ENCODE peak calls at places on chromosomes 5 and 9, in ten cellular contexts. C is colonic mucosa; W is GM06990; Q is fibroblast of lung; P is stomach; V is epithelial cell of proximal tubule; I is kidney epithelial cell; N is CD8-positive, alpha-beta T cell; D is GM23338; J is right lobe of liver. Z is an unnamed sample.

GRCh38 chr5:109152565-109152964 is 257.2 kb downstream of the PJA2 start:
- DNase-seq in W (no peak), V (no peak), I (no peak), J (no peak), D (no peak), N (no peak), P (no peak), Q (no peak), C (no peak), Z (no peak)

GRCh38 chr5:4659836-4660235 is 480.3 kb upstream of the ADAMTS16 start:
- DNase-seq in W (no peak), I (no peak), C (no peak), P (no peak), D (no peak), Q (no peak), J (no peak), V (no peak), N (no peak), Z (no peak)

GRCh38 chr5:89301572-89302025 is 418.6 kb upstream of the MEF2C start:
- DNase-seq in P (no peak), D (no peak), Q (no peak), J (no peak), W (peak; percentile 74), N (no peak), I (no peak), V (no peak), C (no peak), Z (no peak)

GRCh38 chr5:4222821-4223220 is 627.2 kb downstream of the IRX1 start:
- DNase-seq in J (no peak), W (no peak), V (no peak), C (no peak), N (no peak), P (no peak), Q (no peak), I (no peak), D (no peak), Z (no peak)

GRCh38 chr5:140189977-140190867 is 15.2 kb downstream of the CYSTM1 start:
- DNase-seq in Q (peak; percentile 79), D (no peak), V (peak; percentile 74), I (peak; percentile 80), N (no peak), P (no peak), J (no peak), C (no peak), W (no peak), Z (peak; percentile 45)

GRCh38 chr5:131765261-131765660 is 31.6 kb downstream of the FNIP1 start:
- DNase-seq in I (no peak), D (no peak), Q (no peak), N (no peak), V (no peak), C (no peak), J (no peak), W (no peak), P (no peak), Z (no peak)

GRCh38 chr5:10695759-10696543 is 65.1 kb downstream of the DAP start:
- DNase-seq in V (no peak), P (no peak), N (no peak), W (no peak), C (no peak), J (no peak), D (no peak), I (no peak), Q (peak; percentile 60), Z (no peak)

GRCh38 chr9:98484218-98484617 is 224.5 kb downstream of the GABBR2 start:
- DNase-seq in I (no peak), J (no peak), C (no peak), P (no peak), D (peak; percentile 23), V (no peak), N (no peak), Q (peak; percentile 56), W (no peak), Z (no peak)

GRCh38 chr9:125416517-125416916 is 154.9 kb downstream of the GAPVD1 start:
- DNase-seq in I (no peak), D (no peak), V (no peak), W (no peak), N (no peak), P (no peak), Q (no peak), C (no peak), J (no peak), Z (no peak)

DNA sequence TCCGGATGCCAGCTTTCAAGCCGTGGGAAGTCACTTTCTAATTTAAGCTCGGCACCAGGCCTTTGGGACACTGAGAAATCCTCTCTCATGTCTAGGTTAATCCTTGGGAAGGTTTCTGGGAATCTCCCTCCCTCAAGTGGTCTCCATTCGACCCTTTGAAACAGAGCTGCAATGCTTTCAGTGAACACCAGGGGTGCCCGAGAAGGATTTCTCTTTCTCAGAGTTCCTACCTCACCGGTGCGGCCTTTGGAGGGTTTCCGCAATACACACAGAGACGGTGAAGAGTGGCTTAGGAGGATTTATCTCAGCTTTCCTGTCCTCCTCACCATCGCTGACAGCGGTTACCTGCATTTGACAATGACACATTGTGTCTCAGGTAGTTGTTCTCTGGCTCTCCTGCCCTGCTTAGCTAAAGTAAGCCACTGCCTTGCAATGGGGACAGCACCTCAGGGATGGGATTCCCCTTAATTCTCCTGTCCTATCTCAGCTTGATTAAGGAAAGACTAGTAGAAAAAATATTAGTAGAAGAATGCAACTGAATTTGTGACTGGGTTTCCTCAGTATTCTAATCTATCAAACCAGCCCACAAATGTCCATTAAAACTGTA is 180.6 kb downstream of the GABRG2 start:
- DNase-seq in I (no peak), N (no peak), D (peak; percentile 91), J (no peak), C (no peak), P (no peak), Q (no peak), V (no peak), W (no peak), Z (no peak)
- TF ChIP-seq CTCF in I (peak; percentile 39), N (no peak), D (peak; percentile 65), J (peak; percentile 13), C (no peak), P (no peak), Q (no peak), V (peak; percentile 48), W (peak; percentile 48), Z (no peak)

DNA sequence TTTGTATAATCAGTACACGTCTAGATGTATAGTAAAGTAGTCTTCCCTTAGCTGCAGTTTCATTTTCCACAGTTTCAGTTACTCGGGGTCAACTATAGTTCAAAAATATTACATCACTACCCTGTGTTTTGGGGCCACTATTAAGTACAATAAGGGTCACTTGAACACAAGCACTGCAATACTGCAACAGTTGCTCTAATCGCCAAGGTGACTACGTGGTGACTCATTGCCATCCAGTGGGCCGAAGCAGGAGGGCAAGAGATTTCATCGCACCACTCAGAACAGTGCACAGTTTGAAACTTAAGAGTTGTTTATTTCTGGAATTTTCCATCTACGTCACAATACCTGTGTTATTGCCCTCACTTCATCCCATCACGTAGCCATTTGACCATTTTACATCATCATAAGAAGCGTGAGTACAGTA is at the start of gene ARL14EPL:
- DNase-seq in J (no peak), I (peak; percentile 82), P (peak; percentile 35), N (no peak), C (no peak), W (peak; percentile 15), D (peak; percentile 33), Q (peak; percentile 91), V (peak; percentile 83), Z (peak; percentile 20)
- TF ChIP-seq CTCF in J (peak; percentile 29), I (no peak), P (no peak), N (no peak), C (no peak), W (peak; percentile 41), D (peak; percentile 68), Q (peak; percentile 60), V (peak; percentile 57), Z (no peak)

DNA sequence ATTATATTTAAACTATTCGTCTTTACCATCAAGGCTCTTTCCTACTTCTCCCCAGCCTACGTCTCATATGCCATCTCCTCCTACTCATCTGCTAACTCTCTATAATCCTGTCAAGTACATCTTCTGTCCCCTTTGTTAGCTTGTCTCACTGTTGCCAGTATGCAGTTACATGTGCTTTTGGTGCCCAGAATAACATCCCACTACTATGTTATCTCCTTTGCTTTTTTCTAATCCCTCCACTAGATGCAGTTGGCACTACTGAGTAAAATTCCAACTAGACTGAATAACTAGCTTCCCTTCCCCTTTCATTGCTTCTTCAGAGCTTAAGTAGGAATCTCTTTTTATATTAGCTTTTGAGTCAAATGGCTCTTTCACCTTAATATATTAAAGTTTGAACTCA is 3.0 kb upstream of the ARRDC3 start:
- DNase-seq in N (no peak), W (no peak), C (no peak), I (no peak), Q (peak; percentile 41), J (no peak), D (no peak), P (no peak), V (no peak), Z (no peak)
- TF ChIP-seq CTCF in N (no peak), W (no peak), C (no peak), I (no peak), Q (peak; percentile 14), J (no peak), D (no peak), P (no peak), V (peak; percentile 17), Z (no peak)

GRCh38 chr5:68476854-68477253 is 261.3 kb downstream of the PIK3R1 start:
- DNase-seq in I (no peak), W (no peak), P (no peak), J (peak; percentile 50), Q (no peak), N (no peak), V (no peak), C (peak; percentile 22), D (peak; percentile 25), Z (no peak)
- TF ChIP-seq CTCF in I (peak; percentile 11), W (peak; percentile 13), P (no peak), J (peak; percentile 16), Q (no peak), N (no peak), V (peak; percentile 50), C (no peak), D (peak; percentile 58), Z (no peak)

Z was measured in gastrocnemius medialis.